ENCODE peak calls at places on chromosomes 6 and 20, in seven cellular contexts. U is colonic mucosa; I is cardiac muscle cell; K is pancreas; V is H1; L is neural progenitor cell; B is CD4-positive, CD25-positive, alpha-beta regulatory T cell. D is an unnamed sample.
A peak's percentile ranks its signal among the peaks of the same experiment; 100 is the strongest.

GRCh38 chr6:131400054-131400781 is 172.8 kb upstream of the ARG1 start:
- DNase-seq in U (no peak), I (peak; percentile 72), K (no peak), V (no peak), L (no peak), B (no peak), D (no peak)

GRCh38 chr20:59765599-59766177 is 161.3 kb downstream of the PHACTR3 start:
- DNase-seq in U (no peak), I (peak; percentile 1), K (no peak), V (no peak), L (peak; percentile 63), B (no peak), D (no peak)

GRCh38 chr6:132300323-132300949 is 100.8 kb downstream of the MOXD1 start:
- DNase-seq in U (peak; percentile 29), I (peak; percentile 77), K (no peak), V (no peak), L (peak; percentile 77), B (no peak), D (peak; percentile 23)

GRCh38 chr20:59176812-59177211 is 13.2 kb downstream of the ZNF831 start:
- DNase-seq in U (peak; percentile 18), I (no peak), K (no peak), V (no peak), L (no peak), B (no peak), D (no peak)

GRCh38 chr6:380234-381218 is 11.0 kb upstream of the IRF4 start:
- DNase-seq in U (no peak), I (no peak), K (peak; percentile 53), V (no peak), L (no peak), B (no peak), D (no peak)

GRCh38 chr20:59948828-59949720 is 8.9 kb downstream of the FAM217B start:
- DNase-seq in U (no peak), I (peak; percentile 73), K (no peak), V (no peak), L (peak; percentile 62), B (peak; percentile 73), D (no peak)

GRCh38 chr6:159121387-159121955 is 47.7 kb upstream of the FNDC1 start:
- DNase-seq in U (no peak), I (no peak), K (no peak), V (no peak), L (no peak), B (no peak), D (no peak)

GRCh38 chr6:22003219-22003779 is 293.5 kb downstream of the PRL start:
- DNase-seq in U (no peak), I (no peak), K (no peak), V (no peak), L (no peak), B (no peak), D (no peak)

GRCh38 chr6:122696079-122696478 is 83.4 kb upstream of the FABP7 start:
- DNase-seq in U (no peak), I (peak; percentile 27), K (no peak), V (no peak), L (no peak), B (no peak), D (no peak)

GRCh38 chr6:41214559-41215238 is 13.4 kb upstream of the TREML4 start:
- DNase-seq in U (no peak), I (no peak), K (no peak), V (no peak), L (no peak), B (no peak), D (no peak)

GRCh38 chr6:46491201-46491788 is at the start of gene RCAN2:
- DNase-seq in U (peak; percentile 65), I (peak; percentile 17), K (peak; percentile 84), V (peak; percentile 61), L (peak; percentile 91), B (no peak), D (peak; percentile 84)

GRCh38 chr20:46330072-46330763 is 21.9 kb upstream of the CDH22 start:
- DNase-seq in U (no peak), I (no peak), K (peak; percentile 90), V (no peak), L (no peak), B (no peak), D (no peak)

GRCh38 chr6:7052441-7052936 is 55.3 kb upstream of the RREB1 start:
- DNase-seq in U (peak; percentile 47), I (peak; percentile 91), K (peak; percentile 77), V (no peak), L (peak; percentile 58), B (peak; percentile 5), D (peak; percentile 62)

GRCh38 chr6:56335733-56336132 is 88.4 kb upstream of the COL21A1 start:
- DNase-seq in U (no peak), I (peak; percentile 94), K (no peak), V (no peak), L (no peak), B (no peak), D (no peak)

GRCh38 chr6:31058128-31058894 is 48.0 kb downstream of the MUC22 start:
- DNase-seq in U (no peak), I (peak; percentile 86), K (no peak), V (no peak), L (peak; percentile 83), B (no peak), D (peak; percentile 43)

GRCh38 chr6:81562169-81562568 is 190.3 kb downstream of the TENT5A start:
- DNase-seq in U (peak; percentile 40), I (peak; percentile 71), K (no peak), V (no peak), L (no peak), B (no peak), D (no peak)

GRCh38 chr6:231779-232178 is 60.5 kb upstream of the DUSP22 start:
- DNase-seq in U (no peak), I (no peak), K (no peak), V (no peak), L (no peak), B (no peak), D (no peak)

GRCh38 chr6:25175656-25176055 is 103.5 kb upstream of the CARMIL1 start:
- DNase-seq in U (no peak), I (peak; percentile 10), K (no peak), V (no peak), L (no peak), B (no peak), D (no peak)

GRCh38 chr6:36754582-36755434 is 57.2 kb downstream of the RAB44 start:
- DNase-seq in U (no peak), I (no peak), K (no peak), V (no peak), L (no peak), B (no peak), D (no peak)

GRCh38 chr20:19757973-19758887 is at the start of gene RIN2:
- DNase-seq in U (no peak), I (peak; percentile 97), K (peak; percentile 87), V (peak; percentile 88), L (peak; percentile 98), B (no peak), D (peak; percentile 97)

GRCh38 chr6:99993146-99993532 is 884 bp downstream of the MCHR2 start:
- DNase-seq in U (no peak), I (no peak), K (no peak), V (no peak), L (no peak), B (no peak), D (no peak)
- H3K4me3 ChIP-seq in U (no peak overlapping the region), I (peak overlapping the region; percentile 36), K (no peak overlapping the region), V (peak overlapping the region; percentile 49), L (peak overlapping the region; percentile 67), B (no peak overlapping the region), D (no peak overlapping the region)

GRCh38 chr6:166619912-166620311 is 7.1 kb downstream of the RPS6KA2 start:
- DNase-seq in U (no peak), I (peak; percentile 98), K (no peak), V (no peak), L (no peak), B (no peak), D (no peak)
- H3K27ac ChIP-seq in U (no peak overlapping the region), I (no peak overlapping the region), K (peak overlapping the region; percentile 41), V (no peak overlapping the region), L (no peak overlapping the region), B (no peak overlapping the region), D (no peak overlapping the region)

GRCh38 chr6:42229720-42230119 is 12.1 kb upstream of the MRPS10 start:
- DNase-seq in U (no peak), I (no peak), K (no peak), V (no peak), L (no peak), B (no peak), D (no peak)
- H3K36me3 ChIP-seq in U (no peaks in the 10 kb centered on the region), I (peaks cover 14% of the 10 kb centered on the region), K (no peaks in the 10 kb centered on the region), V (peaks cover 34% of the 10 kb centered on the region), L (no peaks in the 10 kb centered on the region), B (peaks cover 62% of the 10 kb centered on the region), D (peaks cover 9% of the 10 kb centered on the region)

GRCh38 chr6:32148289-32148688 is 3.5 kb downstream of the PRRT1 start:
- DNase-seq in U (no peak), I (no peak), K (no peak), V (no peak), L (peak; percentile 53), B (no peak), D (no peak)
- H3K4me3 ChIP-seq in U (peak overlapping the region; percentile 17), I (no peak overlapping the region), K (peak overlapping the region; percentile 15), V (peak overlapping the region; percentile 51), L (peak overlapping the region; percentile 34), B (no peak overlapping the region), D (no peak overlapping the region)

GRCh38 chr20:25480797-25481196 is 73.3 kb downstream of the GINS1 start:
- DNase-seq in U (no peak), I (no peak), K (no peak), V (no peak), L (no peak), B (no peak), D (no peak)

GRCh38 chr20:25478889-25479568 is 71.6 kb downstream of the GINS1 start:
- DNase-seq in U (no peak), I (no peak), K (no peak), V (no peak), L (no peak), B (no peak), D (no peak)

GRCh38 chr20:25481235-25481917 is 73.9 kb downstream of the GINS1 start:
- DNase-seq in U (no peak), I (no peak), K (no peak), V (no peak), L (no peak), B (no peak), D (no peak)

GRCh38 chr20:25480156-25480555 is 72.7 kb downstream of the GINS1 start:
- DNase-seq in U (no peak), I (no peak), K (no peak), V (no peak), L (no peak), B (no peak), D (no peak)

DNA sequence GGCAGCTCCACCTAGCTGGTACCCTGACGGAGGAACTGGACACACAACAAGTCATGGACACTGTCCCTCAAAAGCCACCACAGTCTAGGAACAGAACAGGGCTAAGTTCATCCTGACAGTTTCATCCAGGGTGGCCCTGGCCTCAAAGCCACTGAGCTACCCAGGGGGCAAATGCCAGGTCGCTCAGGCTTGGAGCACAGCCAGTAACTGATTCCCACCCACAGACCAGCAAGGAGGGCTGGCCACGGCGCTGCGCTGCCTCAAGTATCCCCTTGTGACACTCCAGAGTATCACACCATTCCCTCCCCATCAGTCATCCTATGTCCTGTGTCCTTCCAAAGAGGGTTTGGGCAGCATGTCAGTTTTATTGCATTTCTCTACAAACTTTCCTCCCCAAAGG is 72.2 kb downstream of the GINS1 start:
- DNase-seq in U (no peak), I (no peak), K (no peak), V (no peak), L (no peak), B (no peak), D (no peak)
- H3K27ac ChIP-seq in U (no peak overlapping the region), I (no peak overlapping the region), K (no peak overlapping the region), V (no peak overlapping the region), L (no peak overlapping the region), B (no peak overlapping the region), D (no peak overlapping the region)

GRCh38 chr20:21493049-21493448 is 20.8 kb downstream of the NKX2-2 start:
- DNase-seq in U (no peak), I (no peak), K (no peak), V (no peak), L (no peak), B (no peak), D (no peak)
- H3K36me3 ChIP-seq in U (no peaks in the 10 kb centered on the region), I (no peaks in the 10 kb centered on the region), K (no peaks in the 10 kb centered on the region), V (no peaks in the 10 kb centered on the region), L (no peaks in the 10 kb centered on the region), B (no peaks in the 10 kb centered on the region), D (no peaks in the 10 kb centered on the region)